ENCODE peak calls at places on chromosomes 12 and 14, in nine cellular contexts. One of them, this sample, is unnamed.

GRCh38 chr12:124531281-124531745 is 36.1 kb downstream of the NCOR2 start:
- DNase-seq in HCT116: no peak
- DNase-seq in GM23338: peak
- DNase-seq in K562: no peak
- DNase-seq in A549: no peak
- DNase-seq in HepG2: no peak
- DNase-seq in SK-N-SH: peak
- DNase-seq in GM12878: no peak
- DNase-seq in Panc1: no peak
- DNase-seq in this sample: no peak

GRCh38 chr12:56078931-56079728 is 835 bp upstream of the ERBB3 start:
- DNase-seq in HCT116: peak
- DNase-seq in GM23338: peak
- DNase-seq in K562: peak
- DNase-seq in A549: peak
- DNase-seq in HepG2: peak
- DNase-seq in SK-N-SH: peak
- DNase-seq in GM12878: no peak
- DNase-seq in Panc1: peak
- DNase-seq in this sample: peak

GRCh38 chr14:75198291-75198933 is 22.0 kb upstream of the TMED10 start:
- DNase-seq in HCT116: no peak
- DNase-seq in GM23338: no peak
- DNase-seq in K562: no peak
- DNase-seq in A549: no peak
- DNase-seq in HepG2: peak
- DNase-seq in SK-N-SH: peak
- DNase-seq in GM12878: no peak
- DNase-seq in Panc1: no peak
- DNase-seq in this sample: no peak

GRCh38 chr12:125276567-125276966 is 211.3 kb downstream of the AACS start:
- DNase-seq in HCT116: no peak
- DNase-seq in GM23338: no peak
- DNase-seq in K562: no peak
- DNase-seq in A549: no peak
- DNase-seq in HepG2: no peak
- DNase-seq in SK-N-SH: no peak
- DNase-seq in GM12878: no peak
- DNase-seq in Panc1: no peak
- DNase-seq in this sample: no peak

GRCh38 chr12:47722136-47722834 is 3.0 kb downstream of the ENDOU start:
- DNase-seq in HCT116: no peak
- DNase-seq in GM23338: no peak
- DNase-seq in K562: no peak
- DNase-seq in A549: no peak
- DNase-seq in HepG2: no peak
- DNase-seq in SK-N-SH: no peak
- DNase-seq in GM12878: no peak
- DNase-seq in Panc1: no peak
- DNase-seq in this sample: no peak

GRCh38 chr12:56454557-56454956 is at the start of gene MIP:
- DNase-seq in HCT116: no peak
- DNase-seq in GM23338: no peak
- DNase-seq in K562: no peak
- DNase-seq in A549: no peak
- DNase-seq in HepG2: no peak
- DNase-seq in SK-N-SH: no peak
- DNase-seq in GM12878: no peak
- DNase-seq in Panc1: no peak
- DNase-seq in this sample: no peak

GRCh38 chr12:131828671-131829350 is 618 bp downstream of the MMP17 start:
- DNase-seq in HCT116: no peak
- DNase-seq in GM23338: peak
- DNase-seq in K562: peak
- DNase-seq in A549: no peak
- DNase-seq in HepG2: no peak
- DNase-seq in SK-N-SH: peak
- DNase-seq in GM12878: no peak
- DNase-seq in Panc1: no peak
- DNase-seq in this sample: no peak

GRCh38 chr12:26845057-26845666 is 12.2 kb upstream of the ITPR2 start:
- DNase-seq in HCT116: peak
- DNase-seq in GM23338: peak
- DNase-seq in K562: no peak
- DNase-seq in A549: peak
- DNase-seq in HepG2: peak
- DNase-seq in SK-N-SH: peak
- DNase-seq in GM12878: no peak
- DNase-seq in Panc1: peak
- DNase-seq in this sample: no peak

GRCh38 chr14:61258985-61259384 is 22.2 kb downstream of the TMEM30B start:
- DNase-seq in HCT116: no peak
- DNase-seq in GM23338: no peak
- DNase-seq in K562: no peak
- DNase-seq in A549: no peak
- DNase-seq in HepG2: no peak
- DNase-seq in SK-N-SH: no peak
- DNase-seq in GM12878: no peak
- DNase-seq in Panc1: no peak
- DNase-seq in this sample: no peak

GRCh38 chr14:61262082-61262481 is 19.1 kb downstream of the TMEM30B start:
- DNase-seq in HCT116: no peak
- DNase-seq in GM23338: no peak
- DNase-seq in K562: no peak
- DNase-seq in A549: no peak
- DNase-seq in HepG2: no peak
- DNase-seq in SK-N-SH: no peak
- DNase-seq in GM12878: no peak
- DNase-seq in Panc1: no peak
- DNase-seq in this sample: no peak

GRCh38 chr14:61264022-61264571 is 17.0 kb downstream of the TMEM30B start:
- DNase-seq in HCT116: no peak
- DNase-seq in GM23338: no peak
- DNase-seq in K562: no peak
- DNase-seq in A549: no peak
- DNase-seq in HepG2: no peak
- DNase-seq in SK-N-SH: no peak
- DNase-seq in GM12878: no peak
- DNase-seq in Panc1: no peak
- DNase-seq in this sample: no peak

GRCh38 chr14:61264699-61265098 is 16.4 kb downstream of the TMEM30B start:
- DNase-seq in HCT116: no peak
- DNase-seq in GM23338: no peak
- DNase-seq in K562: no peak
- DNase-seq in A549: no peak
- DNase-seq in HepG2: no peak
- DNase-seq in SK-N-SH: no peak
- DNase-seq in GM12878: no peak
- DNase-seq in Panc1: no peak
- DNase-seq in this sample: no peak

DNA sequence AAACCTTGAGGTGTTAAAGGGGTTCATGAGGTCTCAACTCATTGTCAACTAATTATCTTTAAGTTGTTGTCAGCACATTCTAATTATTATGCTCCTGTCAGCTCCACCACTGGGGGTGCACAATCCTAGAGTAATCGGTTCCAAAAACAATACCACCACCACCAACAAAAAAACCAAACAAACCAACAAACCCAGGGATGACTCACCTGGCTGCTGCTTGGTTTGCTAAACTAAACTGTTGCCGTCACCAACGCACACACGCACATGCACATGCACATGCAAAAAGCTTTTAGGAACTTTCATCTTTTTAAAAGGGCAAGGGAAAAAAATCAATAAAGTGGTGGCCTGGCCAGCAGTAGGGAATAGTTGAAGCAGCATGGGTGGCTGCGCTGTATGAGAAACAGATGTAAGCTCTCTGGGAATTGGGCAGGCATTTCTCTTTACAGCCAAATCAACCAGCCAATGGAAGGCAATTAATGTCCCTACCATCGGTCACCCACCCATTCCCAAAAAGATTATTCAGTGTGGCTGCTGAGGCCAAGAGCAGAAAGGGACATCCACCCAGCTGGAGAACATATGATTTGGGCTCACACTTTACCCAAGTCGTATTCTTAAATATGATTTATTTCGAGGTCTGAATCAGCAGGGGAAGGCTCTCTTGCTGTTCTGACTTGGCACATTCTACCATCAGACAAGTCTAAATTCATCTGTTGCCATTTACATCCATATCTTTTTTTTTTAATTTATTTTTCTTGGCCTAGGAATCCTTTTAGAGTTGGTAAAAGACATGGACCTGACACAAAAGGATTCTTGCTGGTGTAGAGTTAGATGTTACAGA is 20.0 kb downstream of the TMEM30B start:
- DNase-seq in HCT116: peak
- DNase-seq in GM23338: no peak
- DNase-seq in K562: no peak
- DNase-seq in A549: no peak
- DNase-seq in HepG2: peak
- DNase-seq in SK-N-SH: no peak
- DNase-seq in GM12878: no peak
- DNase-seq in Panc1: no peak
- DNase-seq in this sample: no peak
- TF ChIP-seq REST in HCT116: no peak
- TF ChIP-seq REST in GM23338: no peak
- TF ChIP-seq REST in K562: no peak
- TF ChIP-seq REST in A549: no peak
- TF ChIP-seq REST in HepG2: no peak
- TF ChIP-seq REST in SK-N-SH: no peak
- TF ChIP-seq REST in GM12878: no peak
- TF ChIP-seq REST in Panc1: no peak
- TF ChIP-seq REST in this sample: no peak

GRCh38 chr14:56116128-56116900 is 1.9 kb upstream of the PELI2 start:
- DNase-seq in HCT116: no peak
- DNase-seq in GM23338: no peak
- DNase-seq in K562: no peak
- DNase-seq in A549: no peak
- DNase-seq in HepG2: no peak
- DNase-seq in SK-N-SH: no peak
- DNase-seq in GM12878: no peak
- DNase-seq in Panc1: no peak
- DNase-seq in this sample: peak

GRCh38 chr14:56112781-56113180 is 5.4 kb upstream of the PELI2 start:
- DNase-seq in HCT116: no peak
- DNase-seq in GM23338: no peak
- DNase-seq in K562: no peak
- DNase-seq in A549: no peak
- DNase-seq in HepG2: no peak
- DNase-seq in SK-N-SH: no peak
- DNase-seq in GM12878: no peak
- DNase-seq in Panc1: no peak
- DNase-seq in this sample: peak

GRCh38 chr14:56117765-56118610 is at the start of gene PELI2:
- DNase-seq in HCT116: peak
- DNase-seq in GM23338: peak
- DNase-seq in K562: peak
- DNase-seq in A549: peak
- DNase-seq in HepG2: peak
- DNase-seq in SK-N-SH: peak
- DNase-seq in GM12878: no peak
- DNase-seq in Panc1: no peak
- DNase-seq in this sample: no peak

GRCh38 chr14:56118611-56119181 is 485 bp downstream of the PELI2 start:
- DNase-seq in HCT116: no peak
- DNase-seq in GM23338: peak
- DNase-seq in K562: peak
- DNase-seq in A549: no peak
- DNase-seq in HepG2: no peak
- DNase-seq in SK-N-SH: peak
- DNase-seq in GM12878: no peak
- DNase-seq in Panc1: no peak
- DNase-seq in this sample: no peak

GRCh38 chr14:56115471-56115870 is 2.7 kb upstream of the PELI2 start:
- DNase-seq in HCT116: no peak
- DNase-seq in GM23338: no peak
- DNase-seq in K562: no peak
- DNase-seq in A549: no peak
- DNase-seq in HepG2: no peak
- DNase-seq in SK-N-SH: no peak
- DNase-seq in GM12878: no peak
- DNase-seq in Panc1: no peak
- DNase-seq in this sample: no peak
- TF ChIP-seq REST in HCT116: no peak
- TF ChIP-seq REST in GM23338: no peak
- TF ChIP-seq REST in K562: no peak
- TF ChIP-seq REST in A549: no peak
- TF ChIP-seq REST in HepG2: no peak
- TF ChIP-seq REST in SK-N-SH: no peak
- TF ChIP-seq REST in GM12878: no peak
- TF ChIP-seq REST in Panc1: no peak
- TF ChIP-seq REST in this sample: no peak

GRCh38 chr12:52916225-52916624 is 11.3 kb upstream of the KRT8 start:
- DNase-seq in HCT116: no peak
- DNase-seq in GM23338: no peak
- DNase-seq in K562: no peak
- DNase-seq in A549: no peak
- DNase-seq in HepG2: no peak
- DNase-seq in SK-N-SH: no peak
- DNase-seq in GM12878: no peak
- DNase-seq in Panc1: no peak
- DNase-seq in this sample: no peak

GRCh38 chr12:52917800-52918199 is 12.9 kb upstream of the KRT8 start:
- DNase-seq in HCT116: no peak
- DNase-seq in GM23338: no peak
- DNase-seq in K562: no peak
- DNase-seq in A549: no peak
- DNase-seq in HepG2: no peak
- DNase-seq in SK-N-SH: no peak
- DNase-seq in GM12878: no peak
- DNase-seq in Panc1: no peak
- DNase-seq in this sample: no peak

GRCh38 chr12:52920937-52921336 is 16.1 kb upstream of the KRT8 start:
- DNase-seq in HCT116: no peak
- DNase-seq in GM23338: peak
- DNase-seq in K562: no peak
- DNase-seq in A549: no peak
- DNase-seq in HepG2: peak
- DNase-seq in SK-N-SH: no peak
- DNase-seq in GM12878: no peak
- DNase-seq in Panc1: no peak
- DNase-seq in this sample: no peak

GRCh38 chr12:52918784-52919183 is 13.9 kb upstream of the KRT8 start:
- DNase-seq in HCT116: no peak
- DNase-seq in GM23338: no peak
- DNase-seq in K562: no peak
- DNase-seq in A549: no peak
- DNase-seq in HepG2: no peak
- DNase-seq in SK-N-SH: no peak
- DNase-seq in GM12878: no peak
- DNase-seq in Panc1: no peak
- DNase-seq in this sample: no peak

GRCh38 chr12:52918351-52918750 is 13.5 kb upstream of the KRT8 start:
- DNase-seq in HCT116: no peak
- DNase-seq in GM23338: no peak
- DNase-seq in K562: no peak
- DNase-seq in A549: no peak
- DNase-seq in HepG2: no peak
- DNase-seq in SK-N-SH: no peak
- DNase-seq in GM12878: no peak
- DNase-seq in Panc1: no peak
- DNase-seq in this sample: no peak
- TF ChIP-seq REST in HCT116: no peak
- TF ChIP-seq REST in GM23338: no peak
- TF ChIP-seq REST in K562: no peak
- TF ChIP-seq REST in A549: no peak
- TF ChIP-seq REST in HepG2: no peak
- TF ChIP-seq REST in SK-N-SH: no peak
- TF ChIP-seq REST in GM12878: no peak
- TF ChIP-seq REST in Panc1: no peak
- TF ChIP-seq REST in this sample: no peak

GRCh38 chr14:93938766-93939303 is 11.7 kb downstream of the FAM181A start:
- DNase-seq in HCT116: no peak
- DNase-seq in GM23338: peak
- DNase-seq in K562: no peak
- DNase-seq in A549: no peak
- DNase-seq in HepG2: no peak
- DNase-seq in SK-N-SH: no peak
- DNase-seq in GM12878: no peak
- DNase-seq in Panc1: no peak
- DNase-seq in this sample: no peak
- TF ChIP-seq REST in HCT116: no peak
- TF ChIP-seq REST in GM23338: no peak
- TF ChIP-seq REST in K562: no peak
- TF ChIP-seq REST in A549: no peak
- TF ChIP-seq REST in HepG2: no peak
- TF ChIP-seq REST in SK-N-SH: no peak
- TF ChIP-seq REST in GM12878: no peak
- TF ChIP-seq REST in Panc1: no peak
- TF ChIP-seq REST in this sample: no peak